ENCODE peak calls at places on chromosomes 7 and 10, in five cellular contexts. One of them, this sample, is unnamed.

GRCh38 chr7:98211221-98211675 is at the start of gene BHLHA15:
- DNase-seq in AG04449: no peak
- DNase-seq in sigmoid colon: peak
- DNase-seq in ascending aorta: no peak
- DNase-seq in BE2C: peak
- DNase-seq in this sample: peak

GRCh38 chr10:102449321-102450123 is 1.8 kb downstream of the C10orf95 start:
- DNase-seq in sigmoid colon: peak
- DNase-seq in AG04449: no peak
- DNase-seq in BE2C: peak
- DNase-seq in ascending aorta: peak
- DNase-seq in this sample: peak

GRCh38 chr10:60883187-60883586 is 60.8 kb downstream of the RHOBTB1 start:
- DNase-seq in sigmoid colon: no peak
- DNase-seq in ascending aorta: no peak
- DNase-seq in BE2C: peak
- DNase-seq in AG04449: no peak
- DNase-seq in this sample: no peak

GRCh38 chr7:128915271-128915819 is 4.8 kb upstream of the KCP start:
- DNase-seq in ascending aorta: no peak
- DNase-seq in AG04449: no peak
- DNase-seq in BE2C: no peak
- DNase-seq in sigmoid colon: peak
- DNase-seq in this sample: no peak

GRCh38 chr10:69303632-69304035 is 25.3 kb downstream of the HK1 start:
- DNase-seq in BE2C: no peak
- DNase-seq in sigmoid colon: no peak
- DNase-seq in AG04449: no peak
- DNase-seq in ascending aorta: no peak
- DNase-seq in this sample: peak

GRCh38 chr7:127504715-127505114 is 80.7 kb downstream of the GCC1 start:
- DNase-seq in BE2C: peak
- DNase-seq in ascending aorta: no peak
- DNase-seq in sigmoid colon: no peak
- DNase-seq in AG04449: no peak
- DNase-seq in this sample: peak

GRCh38 chr10:107653832-107654287 is 489.4 kb upstream of the SORCS1 start:
- DNase-seq in BE2C: no peak
- DNase-seq in ascending aorta: no peak
- DNase-seq in sigmoid colon: no peak
- DNase-seq in AG04449: peak
- DNase-seq in this sample: peak

GRCh38 chr10:80669485-80669884 is 131.8 kb downstream of the SH2D4B start:
- DNase-seq in sigmoid colon: no peak
- DNase-seq in ascending aorta: no peak
- DNase-seq in AG04449: no peak
- DNase-seq in BE2C: no peak
- DNase-seq in this sample: no peak

GRCh38 chr7:24877790-24878311 is 102.1 kb downstream of the OSBPL3 start:
- DNase-seq in BE2C: no peak
- DNase-seq in ascending aorta: no peak
- DNase-seq in sigmoid colon: no peak
- DNase-seq in AG04449: no peak
- DNase-seq in this sample: peak

GRCh38 chr10:6841746-6842145 is 261.7 kb upstream of the PRKCQ start:
- DNase-seq in ascending aorta: no peak
- DNase-seq in BE2C: no peak
- DNase-seq in sigmoid colon: no peak
- DNase-seq in AG04449: no peak
- DNase-seq in this sample: no peak

GRCh38 chr7:100577507-100577906 is 3.8 kb upstream of the SAP25 start:
- DNase-seq in AG04449: no peak
- DNase-seq in ascending aorta: no peak
- DNase-seq in sigmoid colon: peak
- DNase-seq in BE2C: no peak
- DNase-seq in this sample: no peak

GRCh38 chr7:149414745-149415390 is 46.0 kb downstream of the ZNF777 start:
- DNase-seq in sigmoid colon: peak
- DNase-seq in BE2C: no peak
- DNase-seq in AG04449: peak
- DNase-seq in ascending aorta: peak
- DNase-seq in this sample: peak

GRCh38 chr10:122116331-122116730 is 127.4 kb downstream of the TACC2 start:
- DNase-seq in AG04449: no peak
- DNase-seq in ascending aorta: no peak
- DNase-seq in BE2C: no peak
- DNase-seq in sigmoid colon: no peak
- DNase-seq in this sample: no peak

GRCh38 chr7:25647007-25647406 is 418.7 kb upstream of the NPVF start:
- DNase-seq in BE2C: no peak
- DNase-seq in ascending aorta: no peak
- DNase-seq in AG04449: no peak
- DNase-seq in sigmoid colon: no peak
- DNase-seq in this sample: no peak

GRCh38 chr7:38777609-38778008 is 131.4 kb downstream of the VPS41 start:
- DNase-seq in sigmoid colon: no peak
- DNase-seq in ascending aorta: no peak
- DNase-seq in BE2C: no peak
- DNase-seq in AG04449: no peak
- DNase-seq in this sample: no peak

GRCh38 chr7:124077546-124077945 is 44.7 kb upstream of the TMEM229A start:
- DNase-seq in AG04449: no peak
- DNase-seq in ascending aorta: no peak
- DNase-seq in BE2C: no peak
- DNase-seq in sigmoid colon: no peak
- DNase-seq in this sample: no peak

GRCh38 chr7:17696422-17696821 is 243.9 kb downstream of the SNX13 start:
- DNase-seq in ascending aorta: no peak
- DNase-seq in sigmoid colon: peak
- DNase-seq in AG04449: no peak
- DNase-seq in BE2C: peak
- DNase-seq in this sample: no peak

GRCh38 chr7:104803931-104804330 is 210.1 kb upstream of the KMT2E start:
- DNase-seq in ascending aorta: no peak
- DNase-seq in BE2C: no peak
- DNase-seq in sigmoid colon: no peak
- DNase-seq in AG04449: no peak
- DNase-seq in this sample: no peak

GRCh38 chr10:109987413-109987812 is 20.4 kb upstream of the ADD3 start:
- DNase-seq in ascending aorta: no peak
- DNase-seq in sigmoid colon: no peak
- DNase-seq in BE2C: no peak
- DNase-seq in AG04449: peak
- DNase-seq in this sample: no peak

GRCh38 chr10:61719906-61720305 is 57.2 kb downstream of the CABCOCO1 start:
- DNase-seq in AG04449: no peak
- DNase-seq in sigmoid colon: no peak
- DNase-seq in BE2C: no peak
- DNase-seq in ascending aorta: no peak
- DNase-seq in this sample: no peak

GRCh38 chr10:61662794-61663259 is at the start of gene CABCOCO1:
- DNase-seq in sigmoid colon: peak
- DNase-seq in AG04449: no peak
- DNase-seq in BE2C: no peak
- DNase-seq in ascending aorta: no peak
- DNase-seq in this sample: no peak

GRCh38 chr7:46848944-46849343 is 733.0 kb downstream of the TNS3 start:
- DNase-seq in ascending aorta: no peak
- DNase-seq in BE2C: no peak
- DNase-seq in AG04449: peak
- DNase-seq in sigmoid colon: no peak
- DNase-seq in this sample: no peak

GRCh38 chr10:3048114-3049019 is 19.0 kb upstream of the PFKP start:
- DNase-seq in AG04449: no peak
- DNase-seq in ascending aorta: no peak
- DNase-seq in sigmoid colon: no peak
- DNase-seq in BE2C: no peak
- DNase-seq in this sample: no peak

GRCh38 chr10:62186999-62187695 is 81.5 kb downstream of the RTKN2 start:
- DNase-seq in AG04449: no peak
- DNase-seq in sigmoid colon: no peak
- DNase-seq in BE2C: no peak
- DNase-seq in ascending aorta: no peak
- DNase-seq in this sample: peak

GRCh38 chr10:43202224-43202656 is 64.0 kb downstream of the CSGALNACT2 start:
- DNase-seq in sigmoid colon: peak
- DNase-seq in BE2C: peak
- DNase-seq in ascending aorta: no peak
- DNase-seq in AG04449: no peak
- DNase-seq in this sample: peak

GRCh38 chr7:157466473-157467261 is 129.9 kb downstream of the DNAJB6 start:
- DNase-seq in AG04449: no peak
- DNase-seq in sigmoid colon: peak
- DNase-seq in BE2C: no peak
- DNase-seq in ascending aorta: no peak
- DNase-seq in this sample: no peak

GRCh38 chr7:157469181-157470016 is 132.6 kb downstream of the DNAJB6 start:
- DNase-seq in ascending aorta: no peak
- DNase-seq in AG04449: no peak
- DNase-seq in sigmoid colon: peak
- DNase-seq in BE2C: no peak
- DNase-seq in this sample: no peak

GRCh38 chr7:157465597-157466348 is 129.0 kb downstream of the DNAJB6 start:
- DNase-seq in BE2C: no peak
- DNase-seq in AG04449: no peak
- DNase-seq in ascending aorta: no peak
- DNase-seq in sigmoid colon: peak
- DNase-seq in this sample: no peak

GRCh38 chr7:157468221-157469111 is 131.7 kb downstream of the DNAJB6 start:
- DNase-seq in ascending aorta: no peak
- DNase-seq in AG04449: no peak
- DNase-seq in sigmoid colon: peak
- DNase-seq in BE2C: no peak
- DNase-seq in this sample: no peak

GRCh38 chr7:157467496-157468212 is 130.8 kb downstream of the DNAJB6 start:
- DNase-seq in sigmoid colon: peak
- DNase-seq in AG04449: no peak
- DNase-seq in ascending aorta: no peak
- DNase-seq in BE2C: no peak
- DNase-seq in this sample: no peak
- TF ChIP-seq CTCF in sigmoid colon: no peak
- TF ChIP-seq CTCF in AG04449: no peak
- TF ChIP-seq CTCF in ascending aorta: no peak
- TF ChIP-seq CTCF in BE2C: no peak
- TF ChIP-seq CTCF in this sample: no peak

GRCh38 chr7:94451276-94451675 is 56.6 kb downstream of the COL1A2 start:
- DNase-seq in sigmoid colon: no peak
- DNase-seq in ascending aorta: no peak
- DNase-seq in AG04449: no peak
- DNase-seq in BE2C: no peak
- DNase-seq in this sample: no peak

GRCh38 chr7:94446308-94446707 is 51.6 kb downstream of the COL1A2 start:
- DNase-seq in sigmoid colon: no peak
- DNase-seq in BE2C: no peak
- DNase-seq in AG04449: no peak
- DNase-seq in ascending aorta: no peak
- DNase-seq in this sample: no peak

GRCh38 chr7:94450044-94450697 is 55.5 kb downstream of the COL1A2 start:
- DNase-seq in ascending aorta: no peak
- DNase-seq in BE2C: no peak
- DNase-seq in AG04449: no peak
- DNase-seq in sigmoid colon: no peak
- DNase-seq in this sample: no peak

GRCh38 chr7:94452257-94452656 is 57.4 kb upstream of the CASD1 start:
- DNase-seq in ascending aorta: no peak
- DNase-seq in sigmoid colon: peak
- DNase-seq in AG04449: no peak
- DNase-seq in BE2C: no peak
- DNase-seq in this sample: no peak

DNA sequence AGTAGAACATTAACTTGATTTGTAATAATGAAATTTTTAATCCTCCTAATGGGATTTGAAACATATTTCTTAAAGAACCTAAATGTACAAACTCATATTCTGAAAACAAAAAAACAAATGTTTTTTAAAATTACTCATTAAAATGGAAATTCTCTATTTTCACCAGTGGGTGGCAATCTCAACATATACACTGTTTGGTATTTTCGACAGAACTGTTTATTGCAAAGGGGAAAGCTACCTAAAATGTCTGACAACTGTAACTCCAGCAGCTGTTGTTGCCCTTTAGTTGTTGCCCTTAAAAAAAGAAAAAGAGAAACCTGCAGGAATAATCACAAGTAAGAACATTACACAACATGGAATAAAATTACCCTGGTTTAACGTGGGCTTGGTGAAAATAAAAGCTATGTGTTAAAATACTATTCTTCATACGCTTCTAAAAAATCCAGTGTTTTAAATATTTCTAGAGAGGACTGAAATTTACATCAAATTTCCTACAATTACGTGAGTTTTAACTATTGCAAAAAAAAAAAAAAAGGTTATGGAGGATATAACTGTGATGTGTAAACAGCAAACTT is 54.5 kb downstream of the COL1A2 start:
- DNase-seq in sigmoid colon: no peak
- DNase-seq in AG04449: no peak
- DNase-seq in ascending aorta: no peak
- DNase-seq in BE2C: no peak
- DNase-seq in this sample: no peak
- TF ChIP-seq CTCF in sigmoid colon: peak
- TF ChIP-seq CTCF in AG04449: peak
- TF ChIP-seq CTCF in ascending aorta: peak
- TF ChIP-seq CTCF in BE2C: peak
- TF ChIP-seq CTCF in this sample: peak

GRCh38 chr7:68688416-68689086 is 909.7 kb upstream of the AUTS2 start:
- DNase-seq in BE2C: no peak
- DNase-seq in sigmoid colon: no peak
- DNase-seq in AG04449: no peak
- DNase-seq in ascending aorta: no peak
- DNase-seq in this sample: no peak
- TF ChIP-seq CTCF in BE2C: no peak
- TF ChIP-seq CTCF in sigmoid colon: no peak
- TF ChIP-seq CTCF in AG04449: no peak
- TF ChIP-seq CTCF in ascending aorta: no peak
- TF ChIP-seq CTCF in this sample: no peak

GRCh38 chr7:90520484-90520883 is 51.0 kb downstream of the PTTG1IP2 start:
- DNase-seq in sigmoid colon: no peak
- DNase-seq in AG04449: no peak
- DNase-seq in BE2C: no peak
- DNase-seq in ascending aorta: no peak
- DNase-seq in this sample: no peak
- TF ChIP-seq CTCF in sigmoid colon: no peak
- TF ChIP-seq CTCF in AG04449: peak
- TF ChIP-seq CTCF in BE2C: no peak
- TF ChIP-seq CTCF in ascending aorta: no peak
- TF ChIP-seq CTCF in this sample: no peak

GRCh38 chr7:72161534-72161933 is 250.6 kb downstream of the CALN1 start:
- DNase-seq in AG04449: no peak
- DNase-seq in BE2C: peak
- DNase-seq in ascending aorta: no peak
- DNase-seq in sigmoid colon: no peak
- DNase-seq in this sample: no peak
- TF ChIP-seq CTCF in AG04449: no peak
- TF ChIP-seq CTCF in BE2C: peak
- TF ChIP-seq CTCF in ascending aorta: no peak
- TF ChIP-seq CTCF in sigmoid colon: no peak
- TF ChIP-seq CTCF in this sample: no peak

This sample was measured in activated CD8-positive, alpha-beta T cell treated with anti-CD3 and anti-CD28 coated beads for 36 hours.